ENCODE peak calls at places on chromosomes 5 and 9, in four cellular contexts. U, Q, I and X are unnamed samples. For H3K4me1, the result is how much of the 10 kb centered on the place peaks cover.

GRCh38 chr5:9361835-9362234 is 184.0 kb downstream of the SEMA5A start:
- DNase-seq in Q (no peak), U (peak), I (no peak), X (no peak)

GRCh38 chr9:38067611-38067891 is 1.5 kb downstream of the SHB start:
- DNase-seq in I (peak), U (peak), Q (peak), X (no peak)

GRCh38 chr5:163458778-163459405 is 1.0 kb downstream of the NUDCD2 start:
- DNase-seq in I (no peak), U (no peak), Q (no peak), X (no peak)

GRCh38 chr5:67989457-67989856 is 226.1 kb upstream of the PIK3R1 start:
- DNase-seq in I (no peak), Q (no peak), U (no peak), X (no peak)

GRCh38 chr5:172162348-172162747 is 25.7 kb downstream of the STK10 start:
- DNase-seq in I (no peak), Q (no peak), U (peak), X (no peak)

GRCh38 chr5:34531736-34532135 is 124.4 kb upstream of the RAI14 start:
- DNase-seq in Q (no peak), U (no peak), I (no peak), X (no peak)

GRCh38 chr9:82606761-82607382 is 456.1 kb downstream of the RASEF start:
- DNase-seq in Q (no peak), I (no peak), U (peak), X (no peak)

GRCh38 chr9:32625320-32625719 is 10.1 kb downstream of the TAF1L start:
- DNase-seq in Q (no peak), U (no peak), I (no peak), X (no peak)

GRCh38 chr9:10059044-10059443 is 553.8 kb downstream of the PTPRD start:
- DNase-seq in I (no peak), U (no peak), Q (no peak), X (no peak)

GRCh38 chr5:175576096-175576495 is 81.8 kb upstream of the HRH2 start:
- DNase-seq in Q (peak), I (no peak), U (no peak), X (no peak)

GRCh38 chr9:6029581-6029980 is 14.2 kb upstream of the RANBP6 start:
- DNase-seq in Q (no peak), U (no peak), I (no peak), X (no peak)

GRCh38 chr5:90438100-90438499 is 28.5 kb upstream of the CETN3 start:
- DNase-seq in I (no peak), Q (no peak), U (no peak), X (no peak)

GRCh38 chr5:149636861-149637246 is 55.6 kb downstream of the ARHGEF37 start:
- DNase-seq in Q (no peak), U (peak), I (no peak), X (peak)

GRCh38 chr5:142314129-142314528 is 10.7 kb downstream of the SPRY4 start:
- DNase-seq in U (no peak), I (no peak), Q (no peak), X (no peak)

GRCh38 chr5:67291066-67291465 is 94.5 kb upstream of the CD180 start:
- DNase-seq in Q (no peak), U (no peak), I (no peak), X (no peak)

GRCh38 chr5:120528609-120529008 is 64.5 kb downstream of the PRR16 start:
- DNase-seq in U (no peak), Q (no peak), I (no peak), X (no peak)

GRCh38 chr9:38357350-38358114 is 35.0 kb upstream of the ALDH1B1 start:
- DNase-seq in U (no peak), Q (peak), I (no peak), X (no peak)

GRCh38 chr5:174589599-174589998 is 134.8 kb upstream of the MSX2 start:
- DNase-seq in Q (no peak), I (no peak), U (peak), X (no peak)

GRCh38 chr9:135299239-135299590 is 180.4 kb upstream of the PPP1R26 start:
- DNase-seq in I (peak), U (no peak), Q (no peak), X (no peak)

GRCh38 chr9:81653240-81653639 is 36.1 kb downstream of the TLE1 start:
- DNase-seq in U (no peak), I (no peak), Q (no peak), X (no peak)

GRCh38 chr5:139295692-139296091 is 2.2 kb downstream of the MATR3 start:
- DNase-seq in I (no peak), Q (no peak), U (peak), X (no peak)

GRCh38 chr9:27129221-27129620 is 20.2 kb downstream of the TEK start:
- DNase-seq in Q (no peak), I (no peak), U (no peak), X (no peak)

GRCh38 chr9:6024035-6024554 is 8.7 kb upstream of the RANBP6 start:
- DNase-seq in I (no peak), U (peak), Q (no peak), X (no peak)

GRCh38 chr5:138065102-138065501 is 18.7 kb upstream of the WNT8A start:
- DNase-seq in I (no peak), U (peak), Q (no peak), X (no peak)

GRCh38 chr5:41707853-41708603 is 162.2 kb downstream of the OXCT1 start:
- DNase-seq in Q (no peak), I (no peak), U (peak), X (no peak)

GRCh38 chr5:1311443-1312055 is 16.7 kb upstream of the TERT start:
- DNase-seq in Q (peak), I (peak), U (no peak), X (no peak)

GRCh38 chr9:35522189-35522588 is 32.3 kb downstream of the RUSC2 start:
- DNase-seq in Q (no peak), I (no peak), U (no peak), X (no peak)

GRCh38 chr5:181062631-181063030 is 22.6 kb downstream of the BTNL9 start:
- DNase-seq in I (no peak), Q (no peak), U (no peak), X (no peak)

GRCh38 chr9:134278974-134279640 is 47.1 kb upstream of the RXRA start:
- DNase-seq in I (no peak), Q (no peak), U (no peak), X (no peak)
- H3K4me1 ChIP-seq in I (under half), Q (under half), U (under half), X (under half)

GRCh38 chr9:2036844-2037243 is 21.7 kb downstream of the SMARCA2 start:
- DNase-seq in U (no peak), Q (no peak), I (no peak), X (no peak)

GRCh38 chr9:2028888-2029287 is 13.7 kb downstream of the SMARCA2 start:
- DNase-seq in I (no peak), U (no peak), Q (no peak), X (no peak)

GRCh38 chr9:2027761-2028160 is 12.6 kb downstream of the SMARCA2 start:
- DNase-seq in Q (no peak), U (no peak), I (no peak), X (no peak)

GRCh38 chr9:2029666-2030170 is 14.6 kb downstream of the SMARCA2 start:
- DNase-seq in I (no peak), Q (no peak), U (no peak), X (no peak)

GRCh38 chr9:2032234-2032633 is 17.1 kb downstream of the SMARCA2 start:
- DNase-seq in U (no peak), Q (no peak), I (no peak), X (no peak)
- H3K4me1 ChIP-seq in U (under half), Q (under half), I (under half), X (under half)

GRCh38 chr5:135555530-135555929 is 19.8 kb upstream of the NEUROG1 start:
- DNase-seq in U (no peak), I (no peak), Q (no peak), X (no peak)
- H3K4me1 ChIP-seq in U (under half), I (under half), Q (under half), X (under half)

DNA sequence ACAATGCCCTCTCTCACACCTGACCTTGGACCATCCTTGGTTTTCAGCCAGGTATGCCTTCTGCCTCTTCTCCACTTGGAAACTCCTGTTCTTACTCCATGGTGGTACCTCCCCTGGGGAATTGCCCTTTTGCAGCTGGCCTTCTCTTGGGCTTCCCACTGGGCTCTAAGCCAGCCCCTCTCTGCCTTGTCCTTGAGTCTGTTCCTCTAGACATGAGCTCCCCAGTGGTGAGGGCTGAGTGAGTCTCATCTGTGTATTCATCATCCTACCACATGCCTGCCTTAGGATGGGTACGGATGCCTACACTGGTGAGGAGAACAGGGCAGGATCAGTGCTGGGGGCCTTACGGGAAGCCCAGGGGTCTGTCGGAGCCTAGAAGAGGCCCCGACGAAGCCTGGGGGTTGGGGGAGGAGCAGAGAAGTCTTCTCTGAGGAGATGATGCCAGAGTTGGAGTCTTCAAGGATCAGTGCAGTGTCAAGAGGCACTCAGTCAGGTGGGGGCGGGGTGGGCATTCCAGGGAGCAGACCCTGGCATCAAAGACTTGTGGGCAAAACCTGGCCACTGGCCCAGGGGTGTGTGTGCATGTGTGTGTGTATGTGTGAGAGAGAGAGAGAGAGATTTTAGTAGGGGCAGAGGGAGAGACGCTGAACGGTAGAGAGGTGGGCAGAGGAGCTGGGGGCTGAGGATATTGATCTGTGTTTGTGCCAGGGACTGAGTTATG is 5.2 kb upstream of the CRB2 start:
- DNase-seq in I (no peak), Q (no peak), U (no peak), X (no peak)
- H3K4me1 ChIP-seq in I (under half), Q (under half), U (under half), X (under half)

DNA sequence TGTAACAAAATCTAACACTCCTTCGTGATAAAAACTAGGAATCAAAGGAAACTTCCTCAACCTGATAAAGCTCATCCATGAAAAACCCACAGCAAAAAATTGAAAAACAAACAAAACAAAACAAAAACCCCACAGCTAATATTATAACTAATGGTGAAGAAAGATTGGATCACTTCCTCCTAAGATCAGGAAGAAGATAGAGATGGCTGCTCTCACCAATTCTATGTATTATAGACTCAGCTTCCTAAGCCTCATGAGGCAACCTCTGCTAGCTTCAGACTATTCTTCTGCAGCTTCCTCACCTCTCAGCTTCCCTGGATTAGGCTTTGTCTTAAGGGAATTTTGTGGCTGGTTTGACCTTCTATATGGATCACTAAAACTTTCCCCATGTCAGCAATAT is 40.1 kb downstream of the PHAX start:
- DNase-seq in Q (no peak), U (no peak), I (no peak), X (no peak)
- H3K4me1 ChIP-seq in Q (under half), U (under half), I (under half), X (under half)